ENCODE peak calls at places on chromosome 1, in four cellular contexts. One of them, this sample, is unnamed.

GRCh38 chr1:16354619-16355018 is 2.3 kb upstream of the FBXO42 start:
- DNase-seq in tibial nerve: no peak
- DNase-seq in IMR-90: no peak
- DNase-seq in uterus: no peak
- DNase-seq in this sample: no peak

GRCh38 chr1:85700422-85700821 is 7.8 kb downstream of the ZNHIT6 start:
- DNase-seq in tibial nerve: no peak
- DNase-seq in IMR-90: no peak
- DNase-seq in uterus: no peak
- DNase-seq in this sample: no peak

GRCh38 chr1:92705456-92705855 is 79.5 kb downstream of the EVI5 start:
- DNase-seq in tibial nerve: no peak
- DNase-seq in IMR-90: peak
- DNase-seq in uterus: no peak
- DNase-seq in this sample: no peak

GRCh38 chr1:13869172-13869797 is 169.3 kb downstream of the PRDM2 start:
- DNase-seq in tibial nerve: no peak
- DNase-seq in IMR-90: no peak
- DNase-seq in uterus: no peak
- DNase-seq in this sample: no peak

GRCh38 chr1:99784809-99785255 is 18.4 kb upstream of the FRRS1 start:
- DNase-seq in tibial nerve: no peak
- DNase-seq in IMR-90: no peak
- DNase-seq in uterus: no peak
- DNase-seq in this sample: no peak

GRCh38 chr1:155127105-155127671 is 488 bp upstream of the EFNA1 start:
- DNase-seq in tibial nerve: peak
- DNase-seq in IMR-90: peak
- DNase-seq in uterus: peak
- DNase-seq in this sample: no peak

GRCh38 chr1:163173121-163173520 is 29.6 kb downstream of the RGS5 start:
- DNase-seq in tibial nerve: no peak
- DNase-seq in IMR-90: no peak
- DNase-seq in uterus: no peak
- DNase-seq in this sample: no peak

GRCh38 chr1:190578531-190578930 is 100.9 kb upstream of the BRINP3 start:
- DNase-seq in tibial nerve: no peak
- DNase-seq in IMR-90: no peak
- DNase-seq in uterus: no peak
- DNase-seq in this sample: no peak

GRCh38 chr1:54485417-54485816 is 62.6 kb upstream of the ACOT11 start:
- DNase-seq in tibial nerve: no peak
- DNase-seq in IMR-90: no peak
- DNase-seq in uterus: peak
- DNase-seq in this sample: no peak

GRCh38 chr1:64898107-64898861 is 68.1 kb downstream of the JAK1 start:
- DNase-seq in tibial nerve: peak
- DNase-seq in IMR-90: peak
- DNase-seq in uterus: peak
- DNase-seq in this sample: no peak

GRCh38 chr1:7407980-7408770 is 362.9 kb upstream of the VAMP3 start:
- DNase-seq in tibial nerve: no peak
- DNase-seq in IMR-90: no peak
- DNase-seq in uterus: no peak
- DNase-seq in this sample: no peak

GRCh38 chr1:159827549-159827948 is 876 bp downstream of the SLAMF8 start:
- DNase-seq in tibial nerve: no peak
- DNase-seq in IMR-90: no peak
- DNase-seq in uterus: no peak
- DNase-seq in this sample: no peak

GRCh38 chr1:220371324-220371723 is 99.1 kb upstream of the RAB3GAP2 start:
- DNase-seq in tibial nerve: no peak
- DNase-seq in IMR-90: no peak
- DNase-seq in uterus: no peak
- DNase-seq in this sample: no peak

GRCh38 chr1:9841460-9841859 is 17.7 kb upstream of the CLSTN1 start:
- DNase-seq in tibial nerve: no peak
- DNase-seq in IMR-90: no peak
- DNase-seq in uterus: no peak
- DNase-seq in this sample: no peak

GRCh38 chr1:63643926-63644325 is 50.7 kb downstream of the PGM1 start:
- DNase-seq in tibial nerve: no peak
- DNase-seq in IMR-90: no peak
- DNase-seq in uterus: no peak
- DNase-seq in this sample: no peak

GRCh38 chr1:167627615-167627864 is 2.5 kb upstream of the RCSD1 start:
- DNase-seq in tibial nerve: no peak
- DNase-seq in IMR-90: no peak
- DNase-seq in uterus: peak
- DNase-seq in this sample: no peak

GRCh38 chr1:47471163-47471562 is 33.3 kb downstream of the FOXD2 start:
- DNase-seq in tibial nerve: peak
- DNase-seq in IMR-90: no peak
- DNase-seq in uterus: peak
- DNase-seq in this sample: no peak

GRCh38 chr1:78333426-78334012 is 157.3 kb upstream of the PTGFR start:
- DNase-seq in tibial nerve: no peak
- DNase-seq in IMR-90: peak
- DNase-seq in uterus: peak
- DNase-seq in this sample: no peak

GRCh38 chr1:179090522-179090921 is 8.7 kb downstream of the TOR3A start:
- DNase-seq in tibial nerve: no peak
- DNase-seq in IMR-90: no peak
- DNase-seq in uterus: no peak
- DNase-seq in this sample: no peak

GRCh38 chr1:71677541-71677940 is 596.7 kb upstream of the ZRANB2 start:
- DNase-seq in tibial nerve: no peak
- DNase-seq in IMR-90: no peak
- DNase-seq in uterus: no peak
- DNase-seq in this sample: no peak

GRCh38 chr1:98051065-98051675 is 130.3 kb upstream of the DPYD start:
- DNase-seq in tibial nerve: peak
- DNase-seq in IMR-90: peak
- DNase-seq in uterus: peak
- DNase-seq in this sample: peak

GRCh38 chr1:170668301-170668789 is 4.4 kb downstream of the PRRX1 start:
- DNase-seq in tibial nerve: no peak
- DNase-seq in IMR-90: no peak
- DNase-seq in uterus: no peak
- DNase-seq in this sample: no peak

GRCh38 chr1:22789356-22789994 is 78.8 kb downstream of the EPHB2 start:
- DNase-seq in tibial nerve: no peak
- DNase-seq in IMR-90: peak
- DNase-seq in uterus: no peak
- DNase-seq in this sample: no peak

GRCh38 chr1:156471496-156472490 is 28.8 kb downstream of the MEF2D start:
- DNase-seq in tibial nerve: peak
- DNase-seq in IMR-90: no peak
- DNase-seq in uterus: no peak
- DNase-seq in this sample: no peak

GRCh38 chr1:46623733-46624695 is 7.4 kb upstream of the MOB3C start:
- DNase-seq in tibial nerve: no peak
- DNase-seq in IMR-90: peak
- DNase-seq in uterus: no peak
- DNase-seq in this sample: no peak

GRCh38 chr1:206534552-206534951 is 27.2 kb downstream of the RASSF5 start:
- DNase-seq in tibial nerve: no peak
- DNase-seq in IMR-90: no peak
- DNase-seq in uterus: no peak
- DNase-seq in this sample: no peak

GRCh38 chr1:246705368-246705767 is 18.8 kb upstream of the SCCPDH start:
- DNase-seq in tibial nerve: no peak
- DNase-seq in IMR-90: peak
- DNase-seq in uterus: no peak
- DNase-seq in this sample: no peak

DNA sequence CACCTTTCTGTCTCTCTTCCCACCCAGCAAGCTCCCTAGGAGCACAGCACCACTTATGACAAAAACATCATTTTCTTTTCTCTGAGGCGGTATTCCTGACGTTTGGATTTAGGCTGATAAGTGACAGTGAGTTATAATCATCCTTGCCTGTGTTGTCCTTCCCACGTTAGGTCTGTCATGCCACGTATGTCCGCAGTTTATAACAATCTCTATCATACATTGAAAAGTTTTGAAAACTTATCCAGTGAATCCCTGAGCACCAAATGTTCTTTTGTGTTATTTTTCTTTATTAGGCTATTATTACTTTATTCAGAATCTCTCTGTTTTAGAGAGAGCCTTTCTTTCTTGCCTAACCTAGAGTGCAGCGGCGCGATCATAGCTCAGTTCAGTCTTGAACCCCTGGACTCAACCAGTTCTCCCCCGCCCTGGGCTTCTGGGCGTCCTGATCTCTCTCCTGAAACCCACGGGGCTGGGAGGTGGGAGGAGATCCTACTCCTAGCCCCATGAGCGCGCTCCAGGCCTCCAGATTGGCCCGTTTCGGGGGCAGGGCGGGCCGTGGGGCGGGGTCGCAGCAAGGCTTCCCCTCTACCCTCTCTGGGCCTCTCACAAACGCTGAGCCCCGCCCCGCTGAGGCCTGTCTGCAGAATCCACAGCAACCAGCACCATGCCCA is at the start of gene GSTM2:
- DNase-seq in tibial nerve: peak
- DNase-seq in IMR-90: peak
- DNase-seq in uterus: peak
- DNase-seq in this sample: peak
- H3K4me3 ChIP-seq in tibial nerve: peak
- H3K4me3 ChIP-seq in IMR-90: peak
- H3K4me3 ChIP-seq in uterus: peak
- H3K4me3 ChIP-seq in this sample: peak

GRCh38 chr1:58460469-58460868 is 86.1 kb downstream of the OMA1 start:
- DNase-seq in tibial nerve: no peak
- DNase-seq in IMR-90: peak
- DNase-seq in uterus: no peak
- DNase-seq in this sample: no peak

GRCh38 chr1:58454343-58454742 is 92.2 kb downstream of the OMA1 start:
- DNase-seq in tibial nerve: no peak
- DNase-seq in IMR-90: no peak
- DNase-seq in uterus: no peak
- DNase-seq in this sample: no peak

GRCh38 chr1:58457023-58457635 is 89.4 kb downstream of the OMA1 start:
- DNase-seq in tibial nerve: no peak
- DNase-seq in IMR-90: no peak
- DNase-seq in uterus: no peak
- DNase-seq in this sample: no peak

GRCh38 chr1:58454807-58455206 is 91.7 kb downstream of the OMA1 start:
- DNase-seq in tibial nerve: no peak
- DNase-seq in IMR-90: no peak
- DNase-seq in uterus: no peak
- DNase-seq in this sample: no peak

GRCh38 chr1:58456470-58456869 is 90.1 kb downstream of the OMA1 start:
- DNase-seq in tibial nerve: no peak
- DNase-seq in IMR-90: peak
- DNase-seq in uterus: no peak
- DNase-seq in this sample: no peak
- TF ChIP-seq CTCF in tibial nerve: no peak
- TF ChIP-seq CTCF in IMR-90: no peak
- TF ChIP-seq CTCF in uterus: no peak
- TF ChIP-seq CTCF in this sample: no peak

GRCh38 chr1:185350027-185350442 is 33.0 kb upstream of the IVNS1ABP start:
- DNase-seq in tibial nerve: no peak
- DNase-seq in IMR-90: no peak
- DNase-seq in uterus: no peak
- DNase-seq in this sample: no peak
- H3K27ac ChIP-seq in tibial nerve: no peak
- H3K27ac ChIP-seq in IMR-90: no peak
- H3K27ac ChIP-seq in uterus: no peak
- H3K27ac ChIP-seq in this sample: no peak

GRCh38 chr1:212700597-212700891 is 904 bp upstream of the BATF3 start:
- DNase-seq in tibial nerve: no peak
- DNase-seq in IMR-90: no peak
- DNase-seq in uterus: peak
- DNase-seq in this sample: peak

GRCh38 chr1:212700892-212701819 is 1.5 kb upstream of the BATF3 start:
- DNase-seq in tibial nerve: peak
- DNase-seq in IMR-90: peak
- DNase-seq in uterus: peak
- DNase-seq in this sample: peak

GRCh38 chr1:212701910-212702309 is 2.3 kb upstream of the BATF3 start:
- DNase-seq in tibial nerve: no peak
- DNase-seq in IMR-90: no peak
- DNase-seq in uterus: no peak
- DNase-seq in this sample: no peak

GRCh38 chr1:212702672-212703071 is 3.0 kb upstream of the BATF3 start:
- DNase-seq in tibial nerve: no peak
- DNase-seq in IMR-90: no peak
- DNase-seq in uterus: no peak
- DNase-seq in this sample: no peak

DNA sequence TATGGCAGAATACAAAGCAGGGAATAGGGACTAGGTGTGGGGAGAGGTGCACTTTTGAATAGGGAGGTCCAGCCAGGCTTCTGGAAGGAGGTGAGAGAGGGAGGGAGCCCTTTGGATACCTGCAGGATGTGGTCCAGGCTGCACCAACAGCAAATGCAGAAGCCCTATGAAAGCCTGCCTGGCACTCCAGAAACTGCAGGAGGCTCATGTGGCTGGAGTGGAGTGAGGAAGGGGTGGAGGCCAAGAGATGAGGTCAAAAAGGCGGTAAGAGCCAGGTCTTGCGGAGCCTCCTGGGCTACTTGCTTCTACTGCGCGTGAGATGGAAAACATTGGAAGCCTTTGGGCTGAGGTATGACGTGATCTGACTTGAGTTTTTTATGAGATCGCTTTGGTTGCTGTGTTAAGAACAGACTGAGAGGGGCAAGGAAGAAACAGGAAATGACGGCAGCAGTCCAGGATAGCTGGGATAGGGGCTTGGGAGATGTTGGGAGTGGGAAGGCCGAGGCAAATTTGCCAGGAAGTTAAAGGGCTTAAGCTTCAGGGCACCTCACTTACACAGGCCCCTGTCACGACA is 4.4 kb upstream of the BATF3 start:
- DNase-seq in tibial nerve: no peak
- DNase-seq in IMR-90: no peak
- DNase-seq in uterus: no peak
- DNase-seq in this sample: no peak
- H3K4me3 ChIP-seq in tibial nerve: no peak
- H3K4me3 ChIP-seq in IMR-90: no peak
- H3K4me3 ChIP-seq in uterus: no peak
- H3K4me3 ChIP-seq in this sample: no peak

DNA sequence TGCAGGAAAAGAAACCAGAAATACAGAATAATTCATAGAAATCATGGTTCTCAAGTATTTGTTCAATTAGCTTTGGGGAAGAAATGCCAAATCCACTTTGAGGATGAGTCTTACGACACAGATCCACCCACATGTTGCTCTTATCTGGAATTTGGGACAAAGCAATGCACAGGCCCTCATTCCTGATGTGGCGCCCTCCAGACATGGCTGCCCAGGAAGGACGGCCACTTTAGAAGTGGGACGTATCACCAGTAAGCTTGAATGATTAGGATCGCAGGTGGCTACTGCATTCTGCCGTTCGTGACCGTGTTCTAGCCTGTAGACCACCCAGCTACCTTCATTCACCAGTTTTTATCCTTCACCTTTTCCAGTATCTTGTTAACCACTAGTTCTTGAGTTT is 20.1 kb upstream of the NCMAP start:
- DNase-seq in tibial nerve: no peak
- DNase-seq in IMR-90: no peak
- DNase-seq in uterus: no peak
- DNase-seq in this sample: no peak
- TF ChIP-seq CTCF in tibial nerve: no peak
- TF ChIP-seq CTCF in IMR-90: no peak
- TF ChIP-seq CTCF in uterus: no peak
- TF ChIP-seq CTCF in this sample: no peak

GRCh38 chr1:15344800-15345710 is 64.6 kb upstream of the EFHD2 start:
- DNase-seq in tibial nerve: no peak
- DNase-seq in IMR-90: no peak
- DNase-seq in uterus: no peak
- DNase-seq in this sample: no peak
- H3K27ac ChIP-seq in tibial nerve: no peak
- H3K27ac ChIP-seq in IMR-90: no peak
- H3K27ac ChIP-seq in uterus: peak
- H3K27ac ChIP-seq in this sample: peak